ENCODE peak calls at places on chromosomes 7 and 10, in seven cellular contexts. One of them, this sample, is unnamed.

GRCh38 chr10:48340734-48341133 is 34.3 kb downstream of the MAPK8 start:
- DNase-seq in IMR-90: no peak
- DNase-seq in mesenchymal stem cell: no peak
- DNase-seq in H9: no peak
- DNase-seq in H1: no peak
- DNase-seq in mesendoderm: no peak
- DNase-seq in trophoblast cell: no peak
- DNase-seq in this sample: no peak

GRCh38 chr7:45591101-45591906 is 17.1 kb downstream of the ADCY1 start:
- DNase-seq in trophoblast cell: no peak
- DNase-seq in IMR-90: no peak
- DNase-seq in H1: no peak
- DNase-seq in H9: peak
- DNase-seq in mesenchymal stem cell: no peak
- DNase-seq in mesendoderm: no peak
- DNase-seq in this sample: no peak

GRCh38 chr7:145082366-145083240 is 246.8 kb upstream of the TPK1 start:
- DNase-seq in IMR-90: no peak
- DNase-seq in trophoblast cell: no peak
- DNase-seq in mesenchymal stem cell: no peak
- DNase-seq in H1: no peak
- DNase-seq in mesendoderm: peak
- DNase-seq in H9: peak
- DNase-seq in this sample: no peak

GRCh38 chr10:35005868-35006267 is 84.3 kb downstream of the CUL2 start:
- DNase-seq in H1: no peak
- DNase-seq in mesendoderm: peak
- DNase-seq in IMR-90: peak
- DNase-seq in H9: no peak
- DNase-seq in mesenchymal stem cell: peak
- DNase-seq in trophoblast cell: peak
- DNase-seq in this sample: no peak

GRCh38 chr10:33800986-33801385 is 466.5 kb upstream of the NRP1 start:
- DNase-seq in H1: no peak
- DNase-seq in H9: no peak
- DNase-seq in mesendoderm: no peak
- DNase-seq in mesenchymal stem cell: no peak
- DNase-seq in trophoblast cell: no peak
- DNase-seq in IMR-90: no peak
- DNase-seq in this sample: no peak

GRCh38 chr10:15035385-15036301 is 8.1 kb upstream of the OLAH start:
- DNase-seq in H1: no peak
- DNase-seq in H9: peak
- DNase-seq in IMR-90: peak
- DNase-seq in trophoblast cell: peak
- DNase-seq in mesendoderm: peak
- DNase-seq in mesenchymal stem cell: peak
- DNase-seq in this sample: no peak

GRCh38 chr10:48465860-48466521 is 138.9 kb downstream of the ARHGAP22 start:
- DNase-seq in H9: peak
- DNase-seq in mesendoderm: peak
- DNase-seq in IMR-90: no peak
- DNase-seq in mesenchymal stem cell: no peak
- DNase-seq in trophoblast cell: peak
- DNase-seq in H1: no peak
- DNase-seq in this sample: no peak

GRCh38 chr7:121608785-121609184 is 212.7 kb upstream of the FAM3C start:
- DNase-seq in mesendoderm: peak
- DNase-seq in trophoblast cell: no peak
- DNase-seq in IMR-90: no peak
- DNase-seq in H9: no peak
- DNase-seq in mesenchymal stem cell: no peak
- DNase-seq in H1: no peak
- DNase-seq in this sample: no peak

GRCh38 chr10:659710-660141 is 29.7 kb downstream of the DIP2C start:
- DNase-seq in mesenchymal stem cell: peak
- DNase-seq in mesendoderm: no peak
- DNase-seq in H9: no peak
- DNase-seq in H1: no peak
- DNase-seq in IMR-90: peak
- DNase-seq in trophoblast cell: no peak
- DNase-seq in this sample: no peak

GRCh38 chr10:133237241-133238065 is at the start of gene VENTX:
- DNase-seq in H1: peak
- DNase-seq in mesendoderm: peak
- DNase-seq in mesenchymal stem cell: no peak
- DNase-seq in H9: peak
- DNase-seq in IMR-90: no peak
- DNase-seq in trophoblast cell: no peak
- DNase-seq in this sample: no peak

GRCh38 chr7:1318661-1319060 is 86.0 kb downstream of the UNCX start:
- DNase-seq in mesenchymal stem cell: no peak
- DNase-seq in H1: no peak
- DNase-seq in trophoblast cell: no peak
- DNase-seq in mesendoderm: no peak
- DNase-seq in H9: no peak
- DNase-seq in IMR-90: no peak
- DNase-seq in this sample: no peak

GRCh38 chr7:49453486-49453885 is 320.0 kb upstream of the VWC2 start:
- DNase-seq in mesendoderm: no peak
- DNase-seq in mesenchymal stem cell: no peak
- DNase-seq in trophoblast cell: no peak
- DNase-seq in H1: no peak
- DNase-seq in H9: no peak
- DNase-seq in IMR-90: no peak
- DNase-seq in this sample: no peak
- H2BK5ac ChIP-seq in mesendoderm: no peak
- H2BK5ac ChIP-seq in mesenchymal stem cell: no peak
- H2BK5ac ChIP-seq in trophoblast cell: no peak
- H2BK5ac ChIP-seq in H1: no peak
- H2BK5ac ChIP-seq in H9: no peak
- H2BK5ac ChIP-seq in IMR-90: no peak
- H2BK5ac ChIP-seq in this sample: peak

GRCh38 chr7:20417675-20418382 is 87.1 kb downstream of the ITGB8 start:
- DNase-seq in trophoblast cell: no peak
- DNase-seq in IMR-90: no peak
- DNase-seq in mesendoderm: no peak
- DNase-seq in H1: no peak
- DNase-seq in H9: no peak
- DNase-seq in mesenchymal stem cell: no peak
- DNase-seq in this sample: no peak
- H2BK5ac ChIP-seq in trophoblast cell: no peak
- H2BK5ac ChIP-seq in IMR-90: no peak
- H2BK5ac ChIP-seq in mesendoderm: no peak
- H2BK5ac ChIP-seq in H1: no peak
- H2BK5ac ChIP-seq in H9: no peak
- H2BK5ac ChIP-seq in mesenchymal stem cell: no peak
- H2BK5ac ChIP-seq in this sample: no peak

GRCh38 chr7:105840981-105841749 is 35.2 kb downstream of the ATXN7L1 start:
- DNase-seq in H1: no peak
- DNase-seq in IMR-90: peak
- DNase-seq in H9: no peak
- DNase-seq in mesenchymal stem cell: peak
- DNase-seq in trophoblast cell: no peak
- DNase-seq in mesendoderm: no peak
- DNase-seq in this sample: no peak

GRCh38 chr7:105839271-105839670 is 37.1 kb downstream of the ATXN7L1 start:
- DNase-seq in mesendoderm: no peak
- DNase-seq in mesenchymal stem cell: no peak
- DNase-seq in trophoblast cell: no peak
- DNase-seq in IMR-90: no peak
- DNase-seq in H9: no peak
- DNase-seq in H1: no peak
- DNase-seq in this sample: no peak

GRCh38 chr7:105835441-105835840 is 41.0 kb downstream of the ATXN7L1 start:
- DNase-seq in H1: no peak
- DNase-seq in IMR-90: no peak
- DNase-seq in trophoblast cell: no peak
- DNase-seq in mesendoderm: no peak
- DNase-seq in H9: no peak
- DNase-seq in mesenchymal stem cell: peak
- DNase-seq in this sample: no peak

GRCh38 chr7:105837765-105838241 is 38.6 kb downstream of the ATXN7L1 start:
- DNase-seq in mesendoderm: peak
- DNase-seq in mesenchymal stem cell: no peak
- DNase-seq in H1: peak
- DNase-seq in H9: no peak
- DNase-seq in trophoblast cell: no peak
- DNase-seq in IMR-90: no peak
- DNase-seq in this sample: no peak

DNA sequence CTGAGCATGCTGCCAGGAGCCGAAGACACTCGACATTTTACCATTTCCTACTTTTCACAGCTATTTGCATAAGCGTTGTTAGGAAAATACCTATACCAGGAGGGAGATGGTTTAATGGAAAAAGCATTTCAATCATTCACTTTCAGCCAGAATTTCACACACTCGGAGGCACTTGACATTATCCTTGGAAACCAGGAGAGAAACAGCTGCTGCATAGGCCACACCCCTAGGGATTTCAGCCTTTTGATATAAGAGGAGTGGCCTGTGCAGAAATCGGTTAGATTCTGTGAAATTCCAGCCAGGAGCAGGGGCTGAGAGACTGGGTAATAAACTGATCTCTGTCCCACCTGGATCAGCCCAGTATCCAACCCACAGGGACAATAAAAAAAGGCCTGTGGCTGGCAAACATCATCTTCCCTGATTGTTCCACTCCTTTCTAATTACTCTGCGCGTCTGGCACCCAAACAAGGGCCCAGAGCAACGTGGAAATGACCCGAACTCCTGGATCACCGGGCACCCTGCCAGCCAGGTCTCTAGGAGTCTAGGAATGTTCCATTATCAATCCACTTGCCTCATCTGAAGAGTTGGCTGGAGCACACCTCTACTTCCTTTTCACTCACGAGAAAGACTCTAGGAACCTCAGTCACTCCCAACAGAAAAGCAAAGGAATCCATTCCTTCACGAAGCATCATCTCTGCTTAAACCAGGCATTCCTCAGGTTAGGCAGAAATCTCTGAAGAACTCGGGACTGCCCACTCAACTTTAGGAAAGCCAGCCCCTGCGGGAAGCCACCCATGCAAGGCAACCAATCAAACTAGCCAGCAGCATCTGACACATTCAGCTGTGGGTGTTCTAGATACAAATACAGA is 37.9 kb downstream of the ATXN7L1 start:
- DNase-seq in mesendoderm: peak
- DNase-seq in IMR-90: peak
- DNase-seq in trophoblast cell: peak
- DNase-seq in H1: no peak
- DNase-seq in H9: no peak
- DNase-seq in mesenchymal stem cell: peak
- DNase-seq in this sample: no peak
- H2BK5ac ChIP-seq in mesendoderm: no peak
- H2BK5ac ChIP-seq in IMR-90: no peak
- H2BK5ac ChIP-seq in trophoblast cell: no peak
- H2BK5ac ChIP-seq in H1: no peak
- H2BK5ac ChIP-seq in H9: no peak
- H2BK5ac ChIP-seq in mesenchymal stem cell: no peak
- H2BK5ac ChIP-seq in this sample: no peak

DNA sequence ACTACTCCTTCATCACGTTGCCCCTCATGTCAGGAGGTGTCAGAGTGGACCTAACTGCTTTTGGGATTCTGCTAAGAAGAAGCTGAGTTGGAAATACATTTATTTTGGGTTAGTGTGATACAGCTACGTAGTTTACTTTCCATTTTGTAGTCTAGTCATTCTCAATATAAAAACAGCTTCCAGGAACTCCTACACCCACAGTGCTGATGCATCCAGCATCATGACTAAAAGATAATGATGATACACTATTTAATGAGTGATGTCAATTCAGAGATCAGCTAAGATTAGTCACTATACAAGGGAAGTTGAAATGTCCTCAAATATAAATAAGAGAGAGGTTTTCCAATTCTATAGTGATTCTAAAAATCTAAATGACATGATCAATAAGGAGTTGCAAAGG is 264.2 kb upstream of the SLC26A5 start:
- DNase-seq in IMR-90: peak
- DNase-seq in trophoblast cell: no peak
- DNase-seq in mesendoderm: no peak
- DNase-seq in mesenchymal stem cell: no peak
- DNase-seq in H9: no peak
- DNase-seq in H1: no peak
- DNase-seq in this sample: no peak
- H2BK5ac ChIP-seq in IMR-90: no peak
- H2BK5ac ChIP-seq in trophoblast cell: no peak
- H2BK5ac ChIP-seq in mesendoderm: no peak
- H2BK5ac ChIP-seq in mesenchymal stem cell: no peak
- H2BK5ac ChIP-seq in H9: no peak
- H2BK5ac ChIP-seq in H1: no peak
- H2BK5ac ChIP-seq in this sample: no peak

DNA sequence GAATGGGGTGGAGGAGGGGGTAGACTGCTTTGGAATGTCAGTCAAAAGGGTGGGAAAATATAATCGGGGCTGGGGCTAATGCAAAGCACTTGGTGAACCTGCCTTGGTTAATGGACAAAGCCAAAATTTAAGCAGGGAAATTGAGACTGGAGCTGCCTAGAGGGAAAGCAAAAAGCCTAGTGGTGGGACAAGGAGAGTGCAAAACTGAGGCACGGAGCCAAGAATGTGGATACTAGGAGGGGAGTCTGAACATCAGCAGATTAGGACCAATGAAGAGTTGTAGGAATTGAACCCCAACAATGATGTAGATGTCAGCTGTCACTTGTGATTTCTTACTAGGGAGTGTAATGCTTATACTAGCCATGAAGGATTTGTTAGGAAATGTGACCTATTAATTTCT is 195.9 kb downstream of the MDFIC start:
- DNase-seq in H9: no peak
- DNase-seq in mesendoderm: no peak
- DNase-seq in IMR-90: no peak
- DNase-seq in trophoblast cell: no peak
- DNase-seq in mesenchymal stem cell: no peak
- DNase-seq in H1: no peak
- DNase-seq in this sample: no peak
- H2BK5ac ChIP-seq in H9: no peak
- H2BK5ac ChIP-seq in mesendoderm: no peak
- H2BK5ac ChIP-seq in IMR-90: no peak
- H2BK5ac ChIP-seq in trophoblast cell: no peak
- H2BK5ac ChIP-seq in mesenchymal stem cell: no peak
- H2BK5ac ChIP-seq in H1: no peak
- H2BK5ac ChIP-seq in this sample: no peak

GRCh38 chr7:137818036-137818435 is 28.7 kb downstream of the DGKI start:
- DNase-seq in trophoblast cell: no peak
- DNase-seq in mesenchymal stem cell: peak
- DNase-seq in IMR-90: peak
- DNase-seq in H9: no peak
- DNase-seq in H1: no peak
- DNase-seq in mesendoderm: no peak
- DNase-seq in this sample: no peak
- H2BK5ac ChIP-seq in trophoblast cell: no peak
- H2BK5ac ChIP-seq in mesenchymal stem cell: no peak
- H2BK5ac ChIP-seq in IMR-90: no peak
- H2BK5ac ChIP-seq in H9: no peak
- H2BK5ac ChIP-seq in H1: no peak
- H2BK5ac ChIP-seq in mesendoderm: no peak
- H2BK5ac ChIP-seq in this sample: no peak

DNA sequence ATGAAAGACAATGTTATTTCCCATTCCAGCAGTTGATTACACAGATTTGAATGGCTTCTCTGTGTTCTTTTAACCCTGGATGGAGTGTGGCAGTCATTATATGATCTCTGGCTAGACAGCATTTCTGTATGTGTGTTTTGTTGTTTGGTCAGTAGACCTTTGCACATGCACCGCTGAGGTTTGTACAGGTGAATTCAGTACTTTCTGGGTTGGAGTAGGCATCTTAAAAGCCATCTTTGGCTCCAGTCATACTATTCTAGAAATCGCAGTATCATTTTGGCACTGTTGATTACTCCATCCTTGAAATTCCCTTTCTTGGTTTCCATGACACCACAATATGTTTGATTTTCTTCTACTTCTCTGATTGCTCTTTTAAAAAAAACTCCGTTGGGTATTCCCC is 29.9 kb downstream of the TAS2R41 start:
- DNase-seq in H1: no peak
- DNase-seq in H9: no peak
- DNase-seq in mesendoderm: no peak
- DNase-seq in mesenchymal stem cell: no peak
- DNase-seq in trophoblast cell: peak
- DNase-seq in IMR-90: no peak
- DNase-seq in this sample: no peak
- H2BK5ac ChIP-seq in H1: no peak
- H2BK5ac ChIP-seq in H9: no peak
- H2BK5ac ChIP-seq in mesendoderm: no peak
- H2BK5ac ChIP-seq in mesenchymal stem cell: no peak
- H2BK5ac ChIP-seq in trophoblast cell: no peak
- H2BK5ac ChIP-seq in IMR-90: no peak
- H2BK5ac ChIP-seq in this sample: no peak